ENCODE peak calls at places on chromosomes 1 and 21, in eight cellular contexts. T is stimulated activated CD4-positive, alpha-beta T cell treated with anti-CD3 and anti-CD28 coated beads, Interleukin-2, amount 100 ng/mL, for 24 hours; L is neural crest cell; D is anterior cingulate cortex; Z is activated T-cell treated with anti-CD3 and anti-CD28 coated beads for 4 hours; E is RCC 7860; C is cardiac septum; Q is HFF-Myc. U is an unnamed sample.

GRCh38 chr1:192489748-192490147 is 85.8 kb upstream of the RGS1 start:
- DNase-seq in Q (peak), L (no peak), E (peak), D (no peak), C (no peak), T (no peak), Z (no peak), U (peak)

GRCh38 chr1:63366915-63367217 is 561 bp upstream of the ALG6 start:
- DNase-seq in D (no peak), E (no peak), Z (no peak), T (no peak), C (no peak), L (no peak), Q (no peak), U (no peak)

GRCh38 chr1:193706763-193707162 is 520.4 kb upstream of the B3GALT2 start:
- DNase-seq in L (no peak), C (no peak), D (no peak), T (no peak), Z (no peak), E (peak), Q (no peak), U (no peak)

GRCh38 chr1:10122926-10123325 is 87.4 kb upstream of the KIF1B start:
- DNase-seq in Z (no peak), E (no peak), Q (no peak), C (no peak), T (no peak), L (no peak), D (no peak), U (no peak)

GRCh38 chr1:9827558-9828185 is 3.9 kb upstream of the CLSTN1 start:
- DNase-seq in L (no peak), E (no peak), Q (no peak), Z (no peak), T (peak), D (no peak), C (peak), U (peak)

GRCh38 chr21:44932366-44933181 is 7.3 kb upstream of the SLX9 start:
- DNase-seq in Q (no peak), C (peak), E (no peak), L (peak), D (no peak), Z (peak), T (peak), U (no peak)

GRCh38 chr1:44318097-44319088 is 36.7 kb downstream of the ERI3 start:
- DNase-seq in E (peak), Z (peak), D (no peak), C (no peak), T (peak), Q (no peak), L (peak), U (no peak)

GRCh38 chr1:77900687-77901293 is 12.4 kb downstream of the NEXN start:
- DNase-seq in C (no peak), Q (no peak), E (no peak), L (no peak), D (peak), Z (no peak), T (no peak), U (peak)

GRCh38 chr1:156801409-156802121 is 15.1 kb downstream of the SH2D2A start:
- DNase-seq in Q (peak), E (no peak), T (no peak), C (no peak), L (no peak), Z (no peak), D (no peak), U (no peak)

GRCh38 chr1:151570819-151571218 is 30.7 kb downstream of the TUFT1 start:
- DNase-seq in E (no peak), D (no peak), Z (no peak), T (no peak), Q (no peak), L (no peak), C (no peak), U (peak)